ENCODE peak calls at places on chromosomes 13 and 19, in seven cellular contexts. D is BJ, P is astrocyte of the spinal cord, B is mucosa of descending colon, O is GM10248, Q is uterus, R is hepatocyte. G is an unnamed sample.

GRCh38 chr13:110057052-110057451 is 249.9 kb downstream of the COL4A1 start:
- DNase-seq in O (no peak), R (no peak), D (no peak), P (no peak), Q (no peak), B (no peak), G (no peak)

GRCh38 chr13:113964251-113964995 is 9.5 kb downstream of the C13orf46 start:
- DNase-seq in D (no peak), O (no peak), R (no peak), Q (no peak), P (no peak), B (peak; percentile 22), G (peak; percentile 56)

GRCh38 chr19:44051654-44052402 is at the start of gene ZNF223:
- DNase-seq in Q (peak; percentile 94), R (peak; percentile 96), O (peak; percentile 83), B (peak; percentile 94), P (peak; percentile 94), D (peak; percentile 73), G (peak; percentile 92)

GRCh38 chr13:73129023-73129422 is 70.2 kb downstream of the KLF5 start:
- DNase-seq in D (no peak), O (no peak), R (no peak), B (no peak), P (no peak), Q (no peak), G (no peak)

GRCh38 chr19:46976845-46977320 is 42.8 kb upstream of the NPAS1 start:
- DNase-seq in R (peak; percentile 62), D (peak; percentile 66), O (no peak), P (peak; percentile 57), B (peak; percentile 51), Q (no peak), G (no peak)

GRCh38 chr13:94329754-94330551 is 149.5 kb downstream of the DCT start:
- DNase-seq in P (peak; percentile 95), Q (peak; percentile 41), O (no peak), B (no peak), D (peak; percentile 77), R (peak; percentile 42), G (no peak)

GRCh38 chr19:14004619-14005380 is 1.3 kb downstream of the RFX1 start:
- DNase-seq in O (no peak), P (no peak), D (no peak), B (peak; percentile 76), Q (no peak), R (peak; percentile 36), G (no peak)

GRCh38 chr13:39870197-39870746 is 214.8 kb downstream of the COG6 start:
- DNase-seq in B (no peak), R (no peak), Q (no peak), D (no peak), P (no peak), O (no peak), G (no peak)

GRCh38 chr19:58450836-58451357 is 525 bp upstream of the ZNF324B start:
- DNase-seq in D (no peak), Q (no peak), O (no peak), B (no peak), P (no peak), R (peak; percentile 24), G (no peak)

GRCh38 chr19:45474941-45475516 is 7.2 kb downstream of the FOSB start:
- DNase-seq in P (peak; percentile 39), D (no peak), O (no peak), R (peak; percentile 25), Q (no peak), B (no peak), G (no peak)

GRCh38 chr19:43465468-43466120 is at the start of gene LYPD3:
- DNase-seq in B (peak; percentile 71), R (peak; percentile 58), D (peak; percentile 6), O (no peak), P (no peak), Q (peak; percentile 21), G (no peak)

GRCh38 chr19:452829-453228 is 8.0 kb downstream of the SHC2 start:
- DNase-seq in R (no peak), P (no peak), O (no peak), B (no peak), Q (no peak), D (no peak), G (no peak)

GRCh38 chr13:44331912-44332840 is 41.4 kb upstream of the SERP2 start:
- DNase-seq in Q (peak; percentile 96), D (peak; percentile 39), O (no peak), P (peak; percentile 99), R (peak; percentile 56), B (no peak), G (no peak)

GRCh38 chr13:85589021-85589420 is 210.2 kb downstream of the SLITRK6 start:
- DNase-seq in D (no peak), R (no peak), B (no peak), Q (no peak), P (no peak), O (no peak), G (no peak)

GRCh38 chr13:103140001-103140671 is 73.9 kb upstream of the SLC10A2 start:
- DNase-seq in D (peak; percentile 4), R (peak; percentile 41), O (peak; percentile 52), Q (no peak), P (peak; percentile 2), B (no peak), G (no peak)

GRCh38 chr19:35459414-35460082 is 11.5 kb downstream of the FFAR2 start:
- DNase-seq in Q (peak; percentile 34), O (no peak), R (peak; percentile 61), P (no peak), D (no peak), B (no peak), G (no peak)

GRCh38 chr13:111216166-111216960 is 101.3 kb downstream of the ARHGEF7 start:
- DNase-seq in D (no peak), P (peak; percentile 43), Q (no peak), B (no peak), O (peak; percentile 56), R (peak; percentile 60), G (no peak)

GRCh38 chr19:17332677-17333581 is 1.7 kb downstream of the ANO8 start:
- DNase-seq in R (peak; percentile 47), B (peak; percentile 66), D (no peak), Q (no peak), P (peak; percentile 50), O (no peak), G (no peak)

GRCh38 chr19:19637523-19638251 is 5.8 kb downstream of the GMIP start:
- DNase-seq in O (no peak), B (peak; percentile 59), P (no peak), D (no peak), Q (peak; percentile 14), R (no peak), G (peak; percentile 92)
- TF ChIP-seq CTCF in O (no peak), B (no peak), P (no peak), D (no peak), Q (no peak), R (no peak), G (no peak)

GRCh38 chr13:47572375-47572774 is 428.7 kb downstream of the SUCLA2 start:
- DNase-seq in O (no peak), D (no peak), B (no peak), R (no peak), Q (no peak), P (no peak), G (no peak)
- TF ChIP-seq CTCF in O (no peak), D (no peak), B (no peak), R (no peak), Q (no peak), P (no peak), G (no peak)

DNA sequence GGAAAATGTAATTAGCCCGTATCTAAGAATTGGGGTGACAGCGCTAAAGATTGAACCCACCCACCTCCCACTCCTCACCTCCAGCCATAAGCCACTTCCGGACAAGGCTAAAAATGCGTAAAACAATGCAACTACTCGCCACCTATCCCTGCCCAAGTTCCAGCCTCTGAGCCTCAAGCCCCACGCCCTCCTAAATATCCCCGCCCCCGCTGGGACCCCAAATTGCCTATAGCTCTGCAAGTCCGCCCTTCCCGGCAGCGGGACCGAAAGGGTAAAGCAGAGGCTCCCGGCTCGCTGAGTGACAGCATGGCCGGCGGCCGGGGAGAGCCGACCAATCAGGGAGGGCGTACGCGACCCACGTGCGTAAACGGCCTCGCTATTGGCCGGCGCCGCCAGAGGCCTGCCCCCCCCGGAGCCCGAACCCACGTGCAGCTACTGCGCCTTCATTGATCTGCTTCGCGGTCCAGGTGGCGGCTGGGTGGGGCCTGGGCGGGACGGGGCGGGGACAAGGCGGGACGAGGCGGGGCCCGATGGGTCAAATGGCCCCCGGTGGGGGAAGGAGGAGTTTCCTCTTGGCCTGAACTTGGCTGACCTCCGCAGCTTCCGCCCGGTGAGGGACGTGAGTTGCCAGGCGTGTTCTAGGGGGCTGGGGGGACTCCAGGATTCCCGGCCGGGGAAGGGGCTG is at the start of gene TLE6:
- DNase-seq in D (peak; percentile 39), O (peak; percentile 100), B (peak; percentile 98), R (peak; percentile 98), P (peak; percentile 94), Q (peak; percentile 95), G (peak; percentile 96)
- TF ChIP-seq CTCF in D (no peak), O (no peak), B (no peak), R (no peak), P (no peak), Q (no peak), G (no peak)

GRCh38 chr19:38464421-38465082 is 31.1 kb downstream of the RYR1 start:
- DNase-seq in Q (no peak), B (no peak), O (no peak), D (no peak), P (no peak), R (no peak), G (no peak)
- TF ChIP-seq CTCF in Q (no peak), B (no peak), O (no peak), D (no peak), P (no peak), R (no peak), G (no peak)

GRCh38 chr13:55298201-55298600 is 1842.5 kb upstream of the PRR20A start:
- DNase-seq in D (no peak), B (no peak), O (no peak), Q (no peak), P (no peak), R (no peak), G (no peak)

GRCh38 chr13:55307909-55308308 is 1832.8 kb upstream of the PRR20A start:
- DNase-seq in O (no peak), Q (no peak), R (no peak), P (no peak), D (no peak), B (no peak), G (no peak)

GRCh38 chr13:55302568-55302967 is 1838.2 kb upstream of the PRR20A start:
- DNase-seq in Q (no peak), R (peak; percentile 5), O (no peak), B (no peak), D (no peak), P (no peak), G (no peak)
- TF ChIP-seq CTCF in Q (no peak), R (no peak), O (no peak), B (no peak), D (no peak), P (no peak), G (no peak)

GRCh38 chr13:30892966-30893365 is 13.1 kb upstream of the MEDAG start:
- DNase-seq in P (no peak), D (no peak), Q (peak; percentile 71), R (peak; percentile 60), O (no peak), B (peak; percentile 56), G (no peak)
- TF ChIP-seq CTCF in P (peak; percentile 63), D (peak; percentile 70), Q (peak; percentile 54), R (peak; percentile 49), O (no peak), B (no peak), G (peak; percentile 80)

GRCh38 chr19:18771328-18772242 is 19.5 kb downstream of the COMP start:
- DNase-seq in P (no peak), R (no peak), Q (no peak), D (no peak), B (no peak), O (no peak), G (no peak)
- TF ChIP-seq CTCF in P (peak; percentile 36), R (peak; percentile 38), Q (no peak), D (peak; percentile 29), B (no peak), O (peak; percentile 25), G (peak; percentile 64)

G was measured in chondrocyte.